ENCODE peak calls at places on chromosomes 12 and 14, in eight cellular contexts. One of them, this sample, is unnamed.

GRCh38 chr12:10102322-10102721 is 3.5 kb upstream of the CLEC1A start:
- DNase-seq in ovary: no peak
- DNase-seq in LoVo: no peak
- DNase-seq in 8988T: no peak
- DNase-seq in cortex of kidney: no peak
- DNase-seq in GM10248: no peak
- DNase-seq in progenitor cell of endocrine pancreas: no peak
- DNase-seq in pancreas: no peak
- DNase-seq in this sample: no peak

GRCh38 chr14:71721791-71722190 is 210.4 kb upstream of the RGS6 start:
- DNase-seq in cortex of kidney: no peak
- DNase-seq in GM10248: no peak
- DNase-seq in LoVo: no peak
- DNase-seq in 8988T: no peak
- DNase-seq in ovary: no peak
- DNase-seq in pancreas: no peak
- DNase-seq in progenitor cell of endocrine pancreas: no peak
- DNase-seq in this sample: no peak

GRCh38 chr12:31589896-31590729 is 823 bp downstream of the DENND5B start:
- DNase-seq in cortex of kidney: no peak
- DNase-seq in pancreas: peak
- DNase-seq in GM10248: peak
- DNase-seq in 8988T: peak
- DNase-seq in progenitor cell of endocrine pancreas: peak
- DNase-seq in LoVo: peak
- DNase-seq in ovary: peak
- DNase-seq in this sample: peak

GRCh38 chr14:93132472-93133065 is 16.8 kb upstream of the ITPK1 start:
- DNase-seq in progenitor cell of endocrine pancreas: no peak
- DNase-seq in 8988T: peak
- DNase-seq in ovary: no peak
- DNase-seq in GM10248: no peak
- DNase-seq in pancreas: peak
- DNase-seq in LoVo: peak
- DNase-seq in cortex of kidney: no peak
- DNase-seq in this sample: no peak

GRCh38 chr14:68896132-68896531 is 83.0 kb downstream of the ACTN1 start:
- DNase-seq in LoVo: no peak
- DNase-seq in GM10248: no peak
- DNase-seq in pancreas: no peak
- DNase-seq in ovary: no peak
- DNase-seq in 8988T: no peak
- DNase-seq in cortex of kidney: no peak
- DNase-seq in progenitor cell of endocrine pancreas: no peak
- DNase-seq in this sample: no peak

GRCh38 chr12:3761116-3761770 is 8.3 kb upstream of the CRACR2A start:
- DNase-seq in progenitor cell of endocrine pancreas: no peak
- DNase-seq in cortex of kidney: no peak
- DNase-seq in LoVo: no peak
- DNase-seq in ovary: no peak
- DNase-seq in GM10248: no peak
- DNase-seq in 8988T: no peak
- DNase-seq in pancreas: no peak
- DNase-seq in this sample: no peak

GRCh38 chr12:97308576-97309198 is 153.9 kb upstream of the RMST start:
- DNase-seq in cortex of kidney: no peak
- DNase-seq in ovary: no peak
- DNase-seq in 8988T: no peak
- DNase-seq in progenitor cell of endocrine pancreas: no peak
- DNase-seq in GM10248: no peak
- DNase-seq in LoVo: peak
- DNase-seq in pancreas: no peak
- DNase-seq in this sample: peak

GRCh38 chr12:132560421-132560830 is 50.0 kb downstream of the LRCOL1 start:
- DNase-seq in ovary: peak
- DNase-seq in cortex of kidney: no peak
- DNase-seq in 8988T: peak
- DNase-seq in GM10248: peak
- DNase-seq in LoVo: peak
- DNase-seq in progenitor cell of endocrine pancreas: peak
- DNase-seq in pancreas: peak
- DNase-seq in this sample: peak

GRCh38 chr14:30906752-30907658 is 32.6 kb downstream of the COCH start:
- DNase-seq in LoVo: no peak
- DNase-seq in GM10248: no peak
- DNase-seq in ovary: no peak
- DNase-seq in progenitor cell of endocrine pancreas: no peak
- DNase-seq in 8988T: no peak
- DNase-seq in pancreas: no peak
- DNase-seq in cortex of kidney: no peak
- DNase-seq in this sample: no peak

GRCh38 chr12:104478396-104479140 is 21.8 kb downstream of the CHST11 start:
- DNase-seq in GM10248: peak
- DNase-seq in progenitor cell of endocrine pancreas: no peak
- DNase-seq in 8988T: no peak
- DNase-seq in pancreas: no peak
- DNase-seq in cortex of kidney: no peak
- DNase-seq in LoVo: no peak
- DNase-seq in ovary: no peak
- DNase-seq in this sample: no peak

GRCh38 chr12:67881565-67881964 is 107.7 kb upstream of the IFNG-AS1 start:
- DNase-seq in LoVo: no peak
- DNase-seq in ovary: no peak
- DNase-seq in cortex of kidney: no peak
- DNase-seq in pancreas: no peak
- DNase-seq in GM10248: no peak
- DNase-seq in progenitor cell of endocrine pancreas: no peak
- DNase-seq in 8988T: no peak
- DNase-seq in this sample: no peak

GRCh38 chr14:94936901-94937321 is 167.0 kb upstream of the GSC start:
- DNase-seq in pancreas: peak
- DNase-seq in ovary: peak
- DNase-seq in 8988T: no peak
- DNase-seq in cortex of kidney: no peak
- DNase-seq in LoVo: no peak
- DNase-seq in progenitor cell of endocrine pancreas: no peak
- DNase-seq in GM10248: no peak
- DNase-seq in this sample: no peak

GRCh38 chr12:132178801-132179401 is 34.6 kb downstream of the NOC4L start:
- DNase-seq in ovary: no peak
- DNase-seq in 8988T: no peak
- DNase-seq in GM10248: no peak
- DNase-seq in progenitor cell of endocrine pancreas: no peak
- DNase-seq in cortex of kidney: no peak
- DNase-seq in LoVo: peak
- DNase-seq in pancreas: no peak
- DNase-seq in this sample: peak

GRCh38 chr12:130924946-130925345 is 28.8 kb upstream of the ADGRD1 start:
- DNase-seq in GM10248: no peak
- DNase-seq in cortex of kidney: no peak
- DNase-seq in LoVo: no peak
- DNase-seq in progenitor cell of endocrine pancreas: no peak
- DNase-seq in ovary: no peak
- DNase-seq in 8988T: no peak
- DNase-seq in pancreas: no peak
- DNase-seq in this sample: no peak

GRCh38 chr12:55780695-55781094 is 36.8 kb downstream of the SARNP start:
- DNase-seq in cortex of kidney: no peak
- DNase-seq in pancreas: no peak
- DNase-seq in LoVo: no peak
- DNase-seq in ovary: no peak
- DNase-seq in progenitor cell of endocrine pancreas: no peak
- DNase-seq in GM10248: no peak
- DNase-seq in 8988T: no peak
- DNase-seq in this sample: no peak

GRCh38 chr14:88492272-88493089 is 62.3 kb downstream of the PTPN21 start:
- DNase-seq in LoVo: peak
- DNase-seq in 8988T: peak
- DNase-seq in progenitor cell of endocrine pancreas: peak
- DNase-seq in GM10248: peak
- DNase-seq in cortex of kidney: no peak
- DNase-seq in pancreas: peak
- DNase-seq in ovary: peak
- DNase-seq in this sample: peak

GRCh38 chr14:96626916-96627315 is 124.7 kb downstream of the PAPOLA start:
- DNase-seq in cortex of kidney: no peak
- DNase-seq in ovary: no peak
- DNase-seq in pancreas: no peak
- DNase-seq in LoVo: no peak
- DNase-seq in GM10248: no peak
- DNase-seq in progenitor cell of endocrine pancreas: peak
- DNase-seq in 8988T: no peak
- DNase-seq in this sample: no peak

GRCh38 chr12:83122623-83122934 is 435.9 kb downstream of the TMTC2 start:
- DNase-seq in 8988T: no peak
- DNase-seq in LoVo: no peak
- DNase-seq in ovary: no peak
- DNase-seq in GM10248: no peak
- DNase-seq in pancreas: no peak
- DNase-seq in progenitor cell of endocrine pancreas: no peak
- DNase-seq in cortex of kidney: no peak
- DNase-seq in this sample: no peak

GRCh38 chr12:88510841-88511240 is 69.4 kb downstream of the KITLG start:
- DNase-seq in pancreas: no peak
- DNase-seq in ovary: no peak
- DNase-seq in LoVo: no peak
- DNase-seq in progenitor cell of endocrine pancreas: no peak
- DNase-seq in 8988T: no peak
- DNase-seq in GM10248: no peak
- DNase-seq in cortex of kidney: no peak
- DNase-seq in this sample: no peak

GRCh38 chr14:33432407-33433023 is 493.8 kb downstream of the NPAS3 start:
- DNase-seq in cortex of kidney: no peak
- DNase-seq in GM10248: no peak
- DNase-seq in pancreas: no peak
- DNase-seq in progenitor cell of endocrine pancreas: no peak
- DNase-seq in 8988T: no peak
- DNase-seq in ovary: no peak
- DNase-seq in LoVo: peak
- DNase-seq in this sample: no peak

GRCh38 chr12:93812616-93813015 is 135.4 kb downstream of the CRADD start:
- DNase-seq in pancreas: no peak
- DNase-seq in ovary: no peak
- DNase-seq in LoVo: no peak
- DNase-seq in cortex of kidney: no peak
- DNase-seq in progenitor cell of endocrine pancreas: no peak
- DNase-seq in GM10248: no peak
- DNase-seq in 8988T: no peak
- DNase-seq in this sample: no peak

GRCh38 chr14:90627478-90627877 is 188.8 kb downstream of the TTC7B start:
- DNase-seq in pancreas: no peak
- DNase-seq in GM10248: no peak
- DNase-seq in LoVo: no peak
- DNase-seq in cortex of kidney: no peak
- DNase-seq in 8988T: no peak
- DNase-seq in progenitor cell of endocrine pancreas: no peak
- DNase-seq in ovary: no peak
- DNase-seq in this sample: no peak

GRCh38 chr14:102138935-102139247 is 806 bp upstream of the WDR20 start:
- DNase-seq in 8988T: no peak
- DNase-seq in progenitor cell of endocrine pancreas: no peak
- DNase-seq in cortex of kidney: no peak
- DNase-seq in pancreas: no peak
- DNase-seq in ovary: no peak
- DNase-seq in LoVo: no peak
- DNase-seq in GM10248: no peak
- DNase-seq in this sample: no peak

GRCh38 chr12:115840159-115840558 is 437.3 kb downstream of the MED13L start:
- DNase-seq in pancreas: no peak
- DNase-seq in cortex of kidney: no peak
- DNase-seq in LoVo: no peak
- DNase-seq in GM10248: no peak
- DNase-seq in progenitor cell of endocrine pancreas: no peak
- DNase-seq in ovary: no peak
- DNase-seq in 8988T: no peak
- DNase-seq in this sample: no peak

GRCh38 chr12:71440393-71441349 is 1.1 kb downstream of the LGR5 start:
- DNase-seq in LoVo: peak
- DNase-seq in pancreas: peak
- DNase-seq in cortex of kidney: no peak
- DNase-seq in GM10248: no peak
- DNase-seq in 8988T: no peak
- DNase-seq in ovary: no peak
- DNase-seq in progenitor cell of endocrine pancreas: no peak
- DNase-seq in this sample: peak

GRCh38 chr12:96986883-96987523 is 79.9 kb downstream of the NEDD1 start:
- DNase-seq in cortex of kidney: no peak
- DNase-seq in GM10248: peak
- DNase-seq in progenitor cell of endocrine pancreas: no peak
- DNase-seq in pancreas: no peak
- DNase-seq in LoVo: peak
- DNase-seq in ovary: no peak
- DNase-seq in 8988T: peak
- DNase-seq in this sample: no peak

GRCh38 chr12:47576256-47576655 is 129.6 kb downstream of the RPAP3 start:
- DNase-seq in ovary: no peak
- DNase-seq in pancreas: no peak
- DNase-seq in GM10248: no peak
- DNase-seq in 8988T: no peak
- DNase-seq in cortex of kidney: no peak
- DNase-seq in LoVo: no peak
- DNase-seq in progenitor cell of endocrine pancreas: no peak
- DNase-seq in this sample: no peak

GRCh38 chr12:18439541-18439940 is 178.2 kb downstream of the PIK3C2G start:
- DNase-seq in cortex of kidney: no peak
- DNase-seq in GM10248: no peak
- DNase-seq in progenitor cell of endocrine pancreas: no peak
- DNase-seq in ovary: no peak
- DNase-seq in 8988T: no peak
- DNase-seq in pancreas: no peak
- DNase-seq in LoVo: no peak
- DNase-seq in this sample: no peak

GRCh38 chr12:101854747-101855146 is 22.6 kb upstream of the DRAM1 start:
- DNase-seq in progenitor cell of endocrine pancreas: no peak
- DNase-seq in cortex of kidney: no peak
- DNase-seq in pancreas: no peak
- DNase-seq in GM10248: peak
- DNase-seq in 8988T: no peak
- DNase-seq in LoVo: no peak
- DNase-seq in ovary: no peak
- DNase-seq in this sample: no peak

GRCh38 chr12:69329669-69330428 is 18.3 kb upstream of the LYZ start:
- DNase-seq in progenitor cell of endocrine pancreas: no peak
- DNase-seq in 8988T: no peak
- DNase-seq in GM10248: no peak
- DNase-seq in cortex of kidney: no peak
- DNase-seq in ovary: no peak
- DNase-seq in pancreas: no peak
- DNase-seq in LoVo: no peak
- DNase-seq in this sample: no peak

GRCh38 chr14:34931206-34931605 is 51.6 kb upstream of the SRP54 start:
- DNase-seq in ovary: no peak
- DNase-seq in 8988T: no peak
- DNase-seq in GM10248: peak
- DNase-seq in cortex of kidney: no peak
- DNase-seq in progenitor cell of endocrine pancreas: no peak
- DNase-seq in pancreas: no peak
- DNase-seq in LoVo: no peak
- DNase-seq in this sample: peak

GRCh38 chr12:43551271-43551970 is 582 bp downstream of the ADAMTS20 start:
- DNase-seq in pancreas: no peak
- DNase-seq in progenitor cell of endocrine pancreas: peak
- DNase-seq in LoVo: no peak
- DNase-seq in GM10248: no peak
- DNase-seq in cortex of kidney: no peak
- DNase-seq in ovary: no peak
- DNase-seq in 8988T: no peak
- DNase-seq in this sample: no peak

GRCh38 chr12:45789025-45789424 is 59.5 kb downstream of the ARID2 start:
- DNase-seq in 8988T: no peak
- DNase-seq in cortex of kidney: no peak
- DNase-seq in GM10248: no peak
- DNase-seq in pancreas: no peak
- DNase-seq in progenitor cell of endocrine pancreas: no peak
- DNase-seq in ovary: no peak
- DNase-seq in LoVo: no peak
- DNase-seq in this sample: no peak

GRCh38 chr14:21056520-21057163 is 980 bp upstream of the RNASE8 start:
- DNase-seq in pancreas: no peak
- DNase-seq in GM10248: no peak
- DNase-seq in ovary: no peak
- DNase-seq in cortex of kidney: no peak
- DNase-seq in 8988T: no peak
- DNase-seq in progenitor cell of endocrine pancreas: no peak
- DNase-seq in LoVo: no peak
- DNase-seq in this sample: peak